ENCODE peak calls at places on chromosomes 3 and 15, in four cellular contexts. H, D, L and X are unnamed samples.

GRCh38 chr3:151226088-151226563 is 23.1 kb upstream of the GPR171 start:
- DNase-seq in H (no peak), D (no peak), L (no peak), X (no peak)

GRCh38 chr3:59559721-59560514 is 510.1 kb upstream of the CFAP20DC start:
- DNase-seq in H (no peak), D (no peak), L (no peak), X (peak; percentile 28)

GRCh38 chr3:137764001-137764433 is at the start of gene SOX14:
- DNase-seq in H (no peak), D (no peak), L (no peak), X (no peak)

GRCh38 chr3:125188955-125189354 is 23.6 kb downstream of the SLC12A8 start:
- DNase-seq in H (no peak), D (no peak), L (no peak), X (no peak)

GRCh38 chr3:138938056-138938876 is 8.7 kb downstream of the FOXL2 start:
- DNase-seq in H (no peak), D (no peak), L (no peak), X (peak; percentile 32)

GRCh38 chr3:192727032-192727847 is at the start of gene FGF12:
- DNase-seq in H (no peak), D (peak; percentile 85), L (peak; percentile 65), X (no peak)

GRCh38 chr3:44125241-44125640 is 116.4 kb upstream of the TOPAZ1 start:
- DNase-seq in H (no peak), D (no peak), L (no peak), X (no peak)

GRCh38 chr3:112074006-112074405 is 12.2 kb upstream of the C3orf52 start:
- DNase-seq in H (no peak), D (no peak), L (no peak), X (no peak)

GRCh38 chr3:43729707-43730399 is 39.1 kb downstream of the ABHD5 start:
- DNase-seq in H (no peak), D (no peak), L (no peak), X (no peak)

GRCh38 chr3:81769271-81769670 is 7.8 kb upstream of the GBE1 start:
- DNase-seq in H (no peak), D (no peak), L (no peak), X (no peak)

GRCh38 chr15:90001062-90001682 is at the start of gene ZNF710:
- DNase-seq in H (no peak), D (peak; percentile 71), L (peak; percentile 72), X (peak; percentile 73)

GRCh38 chr3:171142985-171143384 is 116.5 kb upstream of the SLC2A2 start:
- DNase-seq in H (no peak), D (no peak), L (no peak), X (no peak)

GRCh38 chr3:11381563-11381962 is 109.4 kb downstream of the ATG7 start:
- DNase-seq in H (no peak), D (no peak), L (no peak), X (no peak)

GRCh38 chr15:98840010-98840409 is 167.6 kb downstream of the PGPEP1L start:
- DNase-seq in H (no peak), D (no peak), L (no peak), X (no peak)

GRCh38 chr15:90101130-90101968 is 919 bp downstream of the IDH2 start:
- DNase-seq in H (no peak), D (peak; percentile 75), L (peak; percentile 73), X (peak; percentile 86)

GRCh38 chr3:111794701-111795100 is 64.4 kb upstream of the PHLDB2 start:
- DNase-seq in H (no peak), D (no peak), L (no peak), X (no peak)

GRCh38 chr3:103048371-103048722 is 613.5 kb downstream of the ZPLD1 start:
- DNase-seq in H (no peak), D (no peak), L (no peak), X (peak; percentile 4)

GRCh38 chr3:23113455-23114171 is 89.5 kb upstream of the UBE2E2 start:
- DNase-seq in H (no peak), D (no peak), L (no peak), X (peak; percentile 78)

GRCh38 chr3:179005706-179006105 is 65.9 kb downstream of the ZMAT3 start:
- DNase-seq in H (no peak), D (no peak), L (no peak), X (no peak)

GRCh38 chr3:15286022-15286421 is 46.4 kb downstream of the SH3BP5 start:
- DNase-seq in H (no peak), D (no peak), L (no peak), X (no peak)

GRCh38 chr15:39300451-39301153 is 280.3 kb upstream of the THBS1 start:
- DNase-seq in H (no peak), D (no peak), L (no peak), X (no peak)

GRCh38 chr3:21662403-21662802 is 88.6 kb downstream of the ZNF385D start:
- DNase-seq in H (no peak), D (no peak), L (no peak), X (no peak)

GRCh38 chr3:48915296-48915695 is 3.3 kb upstream of the ARIH2 start:
- DNase-seq in H (no peak), D (no peak), L (no peak), X (no peak)

GRCh38 chr3:149648525-149648924 is 9.3 kb downstream of the WWTR1 start:
- DNase-seq in H (no peak), D (no peak), L (no peak), X (no peak)

GRCh38 chr15:35886765-35887164 is 340.8 kb upstream of the DPH6 start:
- DNase-seq in H (no peak), D (no peak), L (no peak), X (no peak)

GRCh38 chr3:54243262-54243931 is 121.0 kb downstream of the CACNA2D3 start:
- DNase-seq in H (no peak), D (no peak), L (no peak), X (no peak)

DNA sequence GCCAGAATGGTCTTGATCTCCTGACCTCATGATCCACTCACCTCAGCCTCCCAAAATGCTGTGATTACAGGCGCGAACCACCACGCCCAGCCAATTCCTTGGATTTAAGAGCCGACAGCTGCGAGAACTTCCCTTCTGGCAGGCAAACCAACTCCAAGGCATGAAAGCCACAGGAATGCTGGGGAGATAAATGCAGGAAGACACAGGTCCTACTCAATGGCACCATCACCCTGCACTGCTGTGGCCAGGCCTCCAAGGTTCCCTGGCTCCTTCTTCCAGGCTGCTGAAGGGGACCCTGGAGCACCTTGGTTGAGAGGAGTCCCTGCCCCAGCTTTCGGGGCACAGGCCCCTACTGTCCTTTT is 98.7 kb upstream of the CHD2 start:
- DNase-seq in H (no peak), D (no peak), L (no peak), X (no peak)
- H3K4me3 ChIP-seq in H (no peak overlapping the region), D (no peak overlapping the region), L (no peak overlapping the region), X (no peak overlapping the region)

GRCh38 chr15:63197626-63198025 is 8.2 kb downstream of the RAB8B start:
- DNase-seq in H (no peak), D (no peak), L (no peak), X (no peak)

GRCh38 chr15:63196846-63197245 is 7.4 kb downstream of the RAB8B start:
- DNase-seq in H (no peak), D (no peak), L (no peak), X (no peak)

GRCh38 chr15:63192604-63193206 is 3.3 kb downstream of the RAB8B start:
- DNase-seq in H (no peak), D (no peak), L (no peak), X (no peak)

GRCh38 chr15:63194291-63194681 is 4.9 kb downstream of the RAB8B start:
- DNase-seq in H (no peak), D (no peak), L (no peak), X (no peak)

DNA sequence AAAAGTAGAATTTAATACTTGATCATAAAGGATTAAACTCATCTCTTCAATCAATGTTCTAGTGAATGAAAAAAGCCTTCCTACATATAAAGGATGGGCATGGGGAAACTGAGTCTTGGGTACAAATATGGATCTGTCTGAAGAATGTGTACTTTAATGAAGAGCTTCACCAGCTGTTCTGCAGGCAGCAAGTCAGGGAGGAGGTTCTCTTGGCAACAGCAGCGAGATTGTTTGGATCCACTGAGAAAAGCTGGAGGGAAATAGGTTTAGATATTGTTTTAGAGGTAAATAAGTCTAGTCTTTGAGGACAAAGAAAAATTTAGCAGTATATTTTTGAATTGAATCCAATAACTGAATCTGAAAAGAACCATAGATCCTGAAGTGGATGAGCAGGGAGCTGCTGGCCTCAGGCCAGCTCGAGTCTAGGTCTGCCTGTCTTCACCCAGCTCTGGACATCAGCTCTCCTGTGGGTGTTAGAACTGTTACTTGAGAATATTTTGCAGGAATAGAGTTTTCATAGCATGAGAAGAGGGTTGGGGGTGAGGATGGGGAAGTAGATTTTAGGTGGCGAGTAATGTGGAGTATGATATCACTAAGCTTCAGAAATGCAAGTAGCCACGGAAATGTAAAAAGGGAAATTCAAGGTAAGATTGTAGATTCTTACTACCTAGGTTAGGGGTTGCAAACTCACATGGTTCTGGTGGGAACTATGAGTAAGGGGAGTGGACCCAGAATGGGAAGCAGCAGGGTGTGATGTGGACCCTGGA is 6.0 kb downstream of the RAB8B start:
- DNase-seq in H (no peak), D (no peak), L (no peak), X (peak; percentile 41)
- H3K4me3 ChIP-seq in H (no peak overlapping the region), D (peak overlapping the region; percentile 12), L (no peak overlapping the region), X (no peak overlapping the region)

GRCh38 chr15:23566070-23567050 is 886 bp downstream of the MKRN3 start:
- DNase-seq in H (no peak), D (no peak), L (peak; percentile 56), X (peak; percentile 81)
- H3K4me3 ChIP-seq in H (peak overlapping the region; percentile 61), D (no peak overlapping the region), L (peak overlapping the region; percentile 80), X (peak overlapping the region; percentile 86)

GRCh38 chr3:39407773-39408492 is 1.4 kb downstream of the RPSA start:
- DNase-seq in H (no peak), D (no peak), L (no peak), X (no peak)
- H3K4me3 ChIP-seq in H (peak overlapping the region; percentile 61), D (peak overlapping the region; percentile 82), L (peak overlapping the region; percentile 80), X (peak overlapping the region; percentile 98)

GRCh38 chr3:71244153-71245051 is 339.1 kb downstream of the FOXP1 start:
- DNase-seq in H (no peak), D (peak; percentile 28), L (no peak), X (no peak)

GRCh38 chr3:71247221-71247947 is 336.1 kb downstream of the FOXP1 start:
- DNase-seq in H (no peak), D (no peak), L (no peak), X (peak; percentile 25)

GRCh38 chr3:71245971-71246860 is 337.3 kb downstream of the FOXP1 start:
- DNase-seq in H (no peak), D (no peak), L (no peak), X (no peak)

GRCh38 chr3:71243230-71243629 is 340.3 kb downstream of the FOXP1 start:
- DNase-seq in H (no peak), D (no peak), L (no peak), X (no peak)

DNA sequence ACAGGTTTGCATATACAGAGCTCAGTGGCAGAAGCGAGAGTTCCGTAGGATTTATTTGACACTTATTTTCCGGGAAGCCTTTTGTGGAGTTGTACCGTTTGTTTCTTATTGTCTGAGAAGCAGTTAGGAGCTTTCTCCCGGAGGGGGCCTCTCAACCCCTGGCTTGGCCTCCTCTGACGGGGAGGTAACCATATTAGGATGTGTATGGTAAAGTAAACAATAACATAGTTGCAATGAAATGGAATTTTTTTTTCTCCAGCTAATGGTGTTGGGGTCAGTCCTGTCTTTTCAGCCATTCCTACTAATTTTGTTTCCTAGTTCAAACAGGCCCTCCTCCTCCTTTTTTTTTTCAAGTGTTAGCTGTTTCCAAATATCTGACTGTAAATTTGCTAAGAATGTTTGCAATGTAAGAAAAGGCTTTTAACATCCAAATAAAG is 338.5 kb downstream of the FOXP1 start:
- DNase-seq in H (no peak), D (no peak), L (no peak), X (no peak)
- H3K4me3 ChIP-seq in H (peak overlapping the region; percentile 33), D (peak overlapping the region; percentile 43), L (no peak overlapping the region), X (no peak overlapping the region)